ENCODE peak calls at places on chromosomes 12 and 14, in four cellular contexts. One of them, this sample, is unnamed.

GRCh38 chr12:11584213-11584855 is 65.1 kb upstream of the ETV6 start:
- DNase-seq in GM12878: no peak
- DNase-seq in HepG2: no peak
- DNase-seq in K562: no peak
- DNase-seq in this sample: no peak

GRCh38 chr12:32811686-32812392 is 56.1 kb upstream of the YARS2 start:
- DNase-seq in HepG2: no peak
- DNase-seq in K562: no peak
- DNase-seq in GM12878: no peak
- DNase-seq in this sample: no peak

GRCh38 chr12:52085682-52086180 is 6.2 kb downstream of the SMIM41 start:
- DNase-seq in HepG2: no peak
- DNase-seq in K562: no peak
- DNase-seq in GM12878: no peak
- DNase-seq in this sample: no peak

GRCh38 chr12:1185460-1186182 is 194.6 kb downstream of the ERC1 start:
- DNase-seq in HepG2: no peak
- DNase-seq in GM12878: peak
- DNase-seq in K562: no peak
- DNase-seq in this sample: no peak

GRCh38 chr14:92551066-92551841 is 37.7 kb downstream of the RIN3 start:
- DNase-seq in GM12878: peak
- DNase-seq in HepG2: no peak
- DNase-seq in K562: no peak
- DNase-seq in this sample: no peak

GRCh38 chr12:32151081-32151480 is 44.4 kb downstream of the BICD1 start:
- DNase-seq in HepG2: no peak
- DNase-seq in K562: no peak
- DNase-seq in GM12878: no peak
- DNase-seq in this sample: no peak

GRCh38 chr14:75295491-75296338 is 17.1 kb downstream of the FOS start:
- DNase-seq in K562: peak
- DNase-seq in HepG2: no peak
- DNase-seq in GM12878: no peak
- DNase-seq in this sample: peak

GRCh38 chr14:84085493-84085892 is 1444.5 kb upstream of the FLRT2 start:
- DNase-seq in K562: no peak
- DNase-seq in GM12878: no peak
- DNase-seq in HepG2: no peak
- DNase-seq in this sample: no peak

GRCh38 chr12:52821826-52822660 is 8.1 kb upstream of the KRT4 start:
- DNase-seq in K562: no peak
- DNase-seq in GM12878: no peak
- DNase-seq in HepG2: no peak
- DNase-seq in this sample: no peak

GRCh38 chr12:65306603-65307501 is 28.4 kb downstream of the MSRB3 start:
- DNase-seq in K562: no peak
- DNase-seq in HepG2: peak
- DNase-seq in GM12878: no peak
- DNase-seq in this sample: peak

GRCh38 chr14:38391334-38391733 is 135.4 kb upstream of the CLEC14A start:
- DNase-seq in K562: no peak
- DNase-seq in GM12878: no peak
- DNase-seq in HepG2: no peak
- DNase-seq in this sample: no peak

GRCh38 chr14:100339757-100340453 is 16.8 kb downstream of the SLC25A47 start:
- DNase-seq in GM12878: no peak
- DNase-seq in K562: no peak
- DNase-seq in HepG2: no peak
- DNase-seq in this sample: no peak

GRCh38 chr12:31658743-31659086 is 773 bp upstream of the ETFBKMT start:
- DNase-seq in HepG2: no peak
- DNase-seq in K562: no peak
- DNase-seq in GM12878: no peak
- DNase-seq in this sample: no peak

GRCh38 chr12:16482726-16483125 is 123.2 kb downstream of the LMO3 start:
- DNase-seq in GM12878: no peak
- DNase-seq in HepG2: no peak
- DNase-seq in K562: no peak
- DNase-seq in this sample: no peak

GRCh38 chr14:104215706-104216334 is 77.4 kb downstream of the KIF26A start:
- DNase-seq in HepG2: no peak
- DNase-seq in GM12878: no peak
- DNase-seq in K562: no peak
- DNase-seq in this sample: no peak

GRCh38 chr12:28415755-28416154 is 225.5 kb downstream of the CCDC91 start:
- DNase-seq in K562: no peak
- DNase-seq in HepG2: no peak
- DNase-seq in GM12878: no peak
- DNase-seq in this sample: peak

GRCh38 chr12:52892193-52892852 is 12.6 kb downstream of the KRT8 start:
- DNase-seq in K562: no peak
- DNase-seq in HepG2: no peak
- DNase-seq in GM12878: no peak
- DNase-seq in this sample: no peak

GRCh38 chr14:61747342-61747741 is 14.9 kb upstream of the SNAPC1 start:
- DNase-seq in GM12878: no peak
- DNase-seq in HepG2: no peak
- DNase-seq in K562: no peak
- DNase-seq in this sample: no peak

GRCh38 chr14:50602035-50602434 is 42.1 kb downstream of the ATL1 start:
- DNase-seq in HepG2: no peak
- DNase-seq in K562: no peak
- DNase-seq in GM12878: no peak
- DNase-seq in this sample: no peak

GRCh38 chr12:89351489-89352241 is 636 bp downstream of the DUSP6 start:
- DNase-seq in K562: no peak
- DNase-seq in GM12878: no peak
- DNase-seq in HepG2: no peak
- DNase-seq in this sample: no peak

GRCh38 chr12:44174053-44174452 is 338.2 kb downstream of the TMEM117 start:
- DNase-seq in GM12878: no peak
- DNase-seq in HepG2: no peak
- DNase-seq in K562: no peak
- DNase-seq in this sample: no peak

GRCh38 chr12:46205293-46205692 is 63.5 kb downstream of the SLC38A1 start:
- DNase-seq in GM12878: no peak
- DNase-seq in HepG2: no peak
- DNase-seq in K562: no peak
- DNase-seq in this sample: no peak

GRCh38 chr12:49357099-49357678 is 10.1 kb upstream of the SPATS2 start:
- DNase-seq in GM12878: no peak
- DNase-seq in HepG2: no peak
- DNase-seq in K562: no peak
- DNase-seq in this sample: peak

GRCh38 chr12:114479831-114480230 is 73.9 kb upstream of the TBX5 start:
- DNase-seq in GM12878: no peak
- DNase-seq in K562: no peak
- DNase-seq in HepG2: no peak
- DNase-seq in this sample: peak

GRCh38 chr14:76761849-76762616 is 765 bp downstream of the VASH1 start:
- DNase-seq in GM12878: no peak
- DNase-seq in HepG2: no peak
- DNase-seq in K562: no peak
- DNase-seq in this sample: no peak

GRCh38 chr12:14714437-14714836 is 18.0 kb upstream of the GUCY2C start:
- DNase-seq in GM12878: no peak
- DNase-seq in K562: no peak
- DNase-seq in HepG2: no peak
- DNase-seq in this sample: peak

GRCh38 chr12:121581681-121582439 is 1.0 kb upstream of the KDM2B start:
- DNase-seq in HepG2: no peak
- DNase-seq in GM12878: no peak
- DNase-seq in K562: peak
- DNase-seq in this sample: no peak

GRCh38 chr12:57722716-57723629 is 15.6 kb downstream of the AGAP2 start:
- DNase-seq in K562: no peak
- DNase-seq in HepG2: no peak
- DNase-seq in GM12878: no peak
- DNase-seq in this sample: no peak

GRCh38 chr14:103634156-103634555 is 5.1 kb downstream of the KLC1 start:
- DNase-seq in GM12878: no peak
- DNase-seq in K562: no peak
- DNase-seq in HepG2: no peak
- DNase-seq in this sample: no peak

GRCh38 chr14:102187044-102187443 is 47.3 kb downstream of the WDR20 start:
- DNase-seq in GM12878: no peak
- DNase-seq in K562: no peak
- DNase-seq in HepG2: no peak
- DNase-seq in this sample: no peak

DNA sequence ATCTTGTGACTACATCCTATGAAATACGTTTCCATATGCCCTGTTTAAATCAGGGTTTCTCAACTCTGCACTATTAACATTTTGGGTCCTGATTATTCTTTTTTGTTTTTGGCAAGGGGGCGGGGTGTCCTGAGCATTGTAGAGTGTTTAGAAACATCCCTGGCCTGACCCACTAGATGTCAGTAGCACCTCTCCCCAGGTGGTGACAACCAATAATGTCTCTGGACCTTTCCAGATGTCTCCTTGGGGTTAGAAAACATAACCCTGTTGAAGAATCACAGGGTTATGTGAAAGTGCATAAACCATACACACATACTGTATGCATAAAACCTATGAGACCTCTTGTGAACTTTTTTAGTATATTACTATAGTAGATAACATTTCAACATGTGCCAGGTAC is 1.4 kb downstream of the ACAD10 start:
- DNase-seq in HepG2: peak
- DNase-seq in GM12878: peak
- DNase-seq in K562: peak
- DNase-seq in this sample: peak
- TF ChIP-seq JUNB in HepG2: no peak
- TF ChIP-seq JUNB in GM12878: no peak
- TF ChIP-seq JUNB in K562: no peak
- TF ChIP-seq JUNB in this sample: no peak

GRCh38 chr12:128266086-128266485 is 884 bp upstream of the TMEM132C start:
- DNase-seq in K562: no peak
- DNase-seq in HepG2: no peak
- DNase-seq in GM12878: no peak
- DNase-seq in this sample: no peak
- TF ChIP-seq EZH2 in K562: no peak
- TF ChIP-seq EZH2 in HepG2: no peak
- TF ChIP-seq EZH2 in GM12878: no peak
- TF ChIP-seq EZH2 in this sample: no peak

GRCh38 chr12:109517619-109518018 is 40.2 kb downstream of the UBE3B start:
- DNase-seq in GM12878: no peak
- DNase-seq in K562: no peak
- DNase-seq in HepG2: no peak
- DNase-seq in this sample: no peak
- TF ChIP-seq JUNB in GM12878: no peak
- TF ChIP-seq JUNB in K562: no peak
- TF ChIP-seq JUNB in HepG2: no peak
- TF ChIP-seq JUNB in this sample: no peak

GRCh38 chr12:53980448-53981388 is 4.2 kb upstream of the HOXC10 start:
- DNase-seq in GM12878: no peak
- DNase-seq in K562: no peak
- DNase-seq in HepG2: no peak
- DNase-seq in this sample: no peak

GRCh38 chr12:53983580-53984572 is 1.1 kb upstream of the HOXC10 start:
- DNase-seq in HepG2: no peak
- DNase-seq in K562: no peak
- DNase-seq in GM12878: no peak
- DNase-seq in this sample: peak

GRCh38 chr12:53981652-53982565 is 3.0 kb upstream of the HOXC10 start:
- DNase-seq in GM12878: no peak
- DNase-seq in HepG2: no peak
- DNase-seq in K562: no peak
- DNase-seq in this sample: peak

GRCh38 chr12:53984901-53985357 is at the start of gene HOXC10:
- DNase-seq in K562: peak
- DNase-seq in GM12878: peak
- DNase-seq in HepG2: peak
- DNase-seq in this sample: peak

GRCh38 chr12:53982616-53983579 is 2.0 kb upstream of the HOXC10 start:
- DNase-seq in GM12878: no peak
- DNase-seq in K562: no peak
- DNase-seq in HepG2: no peak
- DNase-seq in this sample: no peak
- TF ChIP-seq EZH2 in GM12878: no peak
- TF ChIP-seq EZH2 in K562: no peak
- TF ChIP-seq EZH2 in HepG2: no peak
- TF ChIP-seq EZH2 in this sample: peak

GRCh38 chr12:39275846-39276245 is 167.1 kb downstream of the KIF21A start:
- DNase-seq in GM12878: no peak
- DNase-seq in K562: no peak
- DNase-seq in HepG2: no peak
- DNase-seq in this sample: no peak
- TF ChIP-seq JUNB in GM12878: no peak
- TF ChIP-seq JUNB in K562: no peak
- TF ChIP-seq JUNB in HepG2: no peak
- TF ChIP-seq JUNB in this sample: no peak